ENCODE peak calls at places on chromosomes 13 and 19, in four cellular contexts. R is HepG2, W is K562, H is GM12878. L is an unnamed sample.

GRCh38 chr19:34172661-34173144 is 399 bp downstream of the LSM14A start:
- DNase-seq in W (peak), R (no peak), H (no peak), L (no peak)

GRCh38 chr13:71864094-71864980 is 2.7 kb downstream of the DACH1 start:
- DNase-seq in H (no peak), R (no peak), W (no peak), L (no peak)

GRCh38 chr13:114140909-114141255 is 8.5 kb upstream of the RASA3 start:
- DNase-seq in H (no peak), W (no peak), R (no peak), L (no peak)

GRCh38 chr19:51107406-51108065 is 673 bp downstream of the CTU1 start:
- DNase-seq in W (peak), R (peak), H (no peak), L (no peak)

GRCh38 chr13:41520016-41520698 is 62.8 kb downstream of the RGCC start:
- DNase-seq in H (no peak), R (no peak), W (no peak), L (no peak)

GRCh38 chr19:35346193-35347052 is 1.3 kb upstream of the FFAR1 start:
- DNase-seq in W (peak), H (peak), R (peak), L (no peak)

GRCh38 chr13:71290963-71291937 is 575.8 kb downstream of the DACH1 start:
- DNase-seq in W (no peak), R (peak), H (peak), L (peak)

GRCh38 chr19:29448046-29448445 is 77.7 kb upstream of the VSTM2B start:
- DNase-seq in W (no peak), H (no peak), R (no peak), L (no peak)

GRCh38 chr13:101326710-101327109 is 89.6 kb downstream of the NALCN start:
- DNase-seq in W (no peak), R (no peak), H (no peak), L (no peak)

GRCh38 chr13:25951831-25952230 is 100.0 kb downstream of the SHISA2 start:
- DNase-seq in R (no peak), H (no peak), W (no peak), L (no peak)

GRCh38 chr13:25654332-25654731 is 282.6 kb downstream of the ATP8A2 start:
- DNase-seq in W (no peak), R (no peak), H (no peak), L (no peak)

GRCh38 chr19:55063492-55063843 is 520 bp upstream of the RDH13 start:
- DNase-seq in R (no peak), H (no peak), W (no peak), L (no peak)
- H3K27ac ChIP-seq in R (no peak), H (no peak), W (no peak), L (no peak)

GRCh38 chr13:51479199-51479523 is 26.3 kb upstream of the INTS6 start:
- DNase-seq in H (no peak), W (no peak), R (peak), L (no peak)
- TF ChIP-seq POLR2AphosphoS2 in H (no peak), W (no peak), R (no peak), L (no peak)

DNA sequence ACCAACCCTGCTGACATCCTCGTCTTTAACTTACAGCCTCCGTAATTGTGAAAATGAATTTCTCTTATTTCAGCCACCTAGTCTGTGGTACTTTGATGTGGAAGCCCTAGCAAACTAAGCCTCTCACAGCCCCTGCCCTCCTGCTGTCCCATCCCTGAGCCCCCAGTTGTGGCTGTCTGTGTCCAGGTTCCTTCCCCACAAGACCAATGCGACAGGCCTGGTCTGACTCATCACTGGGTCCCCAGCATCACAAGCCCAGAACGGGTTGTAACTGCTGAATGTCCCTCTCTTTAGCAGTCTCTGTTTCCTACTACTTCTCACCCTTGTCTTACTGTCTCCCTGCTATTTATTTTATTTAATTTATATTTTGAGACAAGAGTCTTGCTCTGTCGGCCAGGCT is 5.7 kb downstream of the POU2F2 start:
- DNase-seq in H (peak), W (no peak), R (no peak), L (no peak)
- TF ChIP-seq KDM1A in H (no peak), W (no peak), R (no peak), L (no peak)

DNA sequence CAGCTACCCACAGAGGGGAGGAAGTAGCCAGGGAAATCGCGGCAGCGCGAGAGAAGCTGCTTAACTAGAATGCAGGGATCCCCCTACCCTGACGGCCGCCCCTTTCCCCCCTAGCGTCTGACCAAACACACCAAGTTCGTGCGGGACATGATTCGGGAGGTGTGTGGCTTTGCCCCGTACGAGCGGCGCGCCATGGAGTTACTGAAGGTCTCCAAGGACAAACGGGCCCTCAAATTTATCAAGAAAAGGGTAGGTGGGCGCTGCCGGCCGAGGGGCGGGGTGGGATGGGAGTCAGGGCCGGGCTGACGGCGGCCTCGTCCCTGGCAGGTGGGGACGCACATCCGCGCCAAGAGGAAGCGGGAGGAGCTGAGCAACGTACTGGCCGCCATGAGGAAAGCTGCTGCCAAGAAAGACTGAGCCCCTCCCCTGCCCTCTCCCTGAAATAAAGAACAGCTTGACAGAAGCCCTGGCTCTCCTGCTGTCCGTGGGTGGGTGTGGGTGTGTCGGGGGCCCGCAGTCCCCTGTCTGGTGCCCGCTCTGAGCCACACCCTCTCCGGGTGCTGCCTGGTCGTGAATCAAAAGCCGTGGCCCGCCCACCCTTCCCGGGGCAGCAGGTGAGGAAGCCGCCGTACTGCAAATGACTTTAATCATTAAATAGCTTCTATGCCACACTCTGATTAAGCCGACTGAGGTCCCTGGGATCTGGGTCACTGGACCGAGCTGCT is 1.3 kb downstream of the RPL36 start:
- DNase-seq in H (no peak), R (no peak), W (peak), L (peak)
- H3K27ac ChIP-seq in H (peak), R (peak), W (peak), L (peak)

GRCh38 chr13:38777347-38778107 is 90.7 kb downstream of the FREM2 start:
- DNase-seq in R (peak), H (no peak), W (no peak), L (no peak)
- TF ChIP-seq POLR2AphosphoS2 in R (no peak), H (no peak), W (no peak), L (no peak)

L was measured in A549.